ENCODE peak calls at places on chromosomes 7 and 10, in seven cellular contexts. One of them, this sample, is unnamed. For H3K9me3 and H3K4me1, the result is how much of the 10 kb centered on the place peaks cover.

GRCh38 chr10:130037169-130037661 is 73.1 kb upstream of the EBF3 start:
- DNase-seq in neuronal stem cell: no peak
- DNase-seq in fibroblast of lung: no peak
- DNase-seq in IMR-90: no peak
- DNase-seq in HCT116: no peak
- DNase-seq in adipocyte: no peak
- DNase-seq in NT2/D1: no peak
- DNase-seq in this sample: no peak

GRCh38 chr10:116688241-116688711 is 54.1 kb downstream of the HSPA12A start:
- DNase-seq in neuronal stem cell: no peak
- DNase-seq in fibroblast of lung: peak
- DNase-seq in IMR-90: peak
- DNase-seq in HCT116: no peak
- DNase-seq in adipocyte: no peak
- DNase-seq in NT2/D1: no peak
- DNase-seq in this sample: no peak

GRCh38 chr7:159000070-159000469 is 143.7 kb downstream of the DYNC2I1 start:
- DNase-seq in neuronal stem cell: no peak
- DNase-seq in fibroblast of lung: no peak
- DNase-seq in IMR-90: no peak
- DNase-seq in HCT116: no peak
- DNase-seq in adipocyte: no peak
- DNase-seq in NT2/D1: no peak
- DNase-seq in this sample: no peak

GRCh38 chr7:100583132-100584045 is 2.5 kb downstream of the LRCH4 start:
- DNase-seq in neuronal stem cell: no peak
- DNase-seq in fibroblast of lung: peak
- DNase-seq in IMR-90: peak
- DNase-seq in HCT116: no peak
- DNase-seq in adipocyte: no peak
- DNase-seq in NT2/D1: no peak
- DNase-seq in this sample: peak

GRCh38 chr10:83166344-83166743 is 973.0 kb upstream of the GHITM start:
- DNase-seq in neuronal stem cell: peak
- DNase-seq in fibroblast of lung: no peak
- DNase-seq in IMR-90: no peak
- DNase-seq in HCT116: no peak
- DNase-seq in adipocyte: peak
- DNase-seq in NT2/D1: peak
- DNase-seq in this sample: no peak

GRCh38 chr10:110434477-110435096 is 63.1 kb upstream of the DUSP5 start:
- DNase-seq in neuronal stem cell: no peak
- DNase-seq in fibroblast of lung: no peak
- DNase-seq in IMR-90: no peak
- DNase-seq in HCT116: no peak
- DNase-seq in adipocyte: no peak
- DNase-seq in NT2/D1: no peak
- DNase-seq in this sample: no peak

GRCh38 chr7:82172017-82172416 is 271.6 kb downstream of the CACNA2D1 start:
- DNase-seq in neuronal stem cell: no peak
- DNase-seq in fibroblast of lung: peak
- DNase-seq in IMR-90: no peak
- DNase-seq in HCT116: no peak
- DNase-seq in adipocyte: no peak
- DNase-seq in NT2/D1: no peak
- DNase-seq in this sample: no peak

GRCh38 chr10:98405422-98405821 is 9.6 kb downstream of the PYROXD2 start:
- DNase-seq in neuronal stem cell: no peak
- DNase-seq in fibroblast of lung: peak
- DNase-seq in IMR-90: peak
- DNase-seq in HCT116: no peak
- DNase-seq in adipocyte: no peak
- DNase-seq in NT2/D1: no peak
- DNase-seq in this sample: no peak

GRCh38 chr7:12031638-12032037 is 179.5 kb upstream of the TMEM106B start:
- DNase-seq in neuronal stem cell: no peak
- DNase-seq in fibroblast of lung: peak
- DNase-seq in IMR-90: peak
- DNase-seq in HCT116: peak
- DNase-seq in adipocyte: no peak
- DNase-seq in NT2/D1: peak
- DNase-seq in this sample: no peak

GRCh38 chr10:84499846-84500245 is 171.5 kb downstream of the CCSER2 start:
- DNase-seq in neuronal stem cell: peak
- DNase-seq in fibroblast of lung: no peak
- DNase-seq in IMR-90: peak
- DNase-seq in HCT116: no peak
- DNase-seq in adipocyte: no peak
- DNase-seq in NT2/D1: peak
- DNase-seq in this sample: no peak

GRCh38 chr10:119025336-119025735 is 4.2 kb upstream of the NANOS1 start:
- DNase-seq in neuronal stem cell: no peak
- DNase-seq in fibroblast of lung: peak
- DNase-seq in IMR-90: peak
- DNase-seq in HCT116: no peak
- DNase-seq in adipocyte: peak
- DNase-seq in NT2/D1: no peak
- DNase-seq in this sample: no peak

GRCh38 chr7:34900891-34901493 is 136.3 kb downstream of the DPY19L1 start:
- DNase-seq in neuronal stem cell: no peak
- DNase-seq in fibroblast of lung: no peak
- DNase-seq in IMR-90: no peak
- DNase-seq in HCT116: peak
- DNase-seq in adipocyte: no peak
- DNase-seq in NT2/D1: peak
- DNase-seq in this sample: peak

GRCh38 chr10:21172774-21173432 is 275.8 kb upstream of the NEBL start:
- DNase-seq in neuronal stem cell: no peak
- DNase-seq in fibroblast of lung: no peak
- DNase-seq in IMR-90: no peak
- DNase-seq in HCT116: no peak
- DNase-seq in adipocyte: peak
- DNase-seq in NT2/D1: no peak
- DNase-seq in this sample: no peak

GRCh38 chr10:96803265-96803664 is 28.8 kb upstream of the LCOR start:
- DNase-seq in neuronal stem cell: no peak
- DNase-seq in fibroblast of lung: no peak
- DNase-seq in IMR-90: no peak
- DNase-seq in HCT116: no peak
- DNase-seq in adipocyte: no peak
- DNase-seq in NT2/D1: no peak
- DNase-seq in this sample: no peak

GRCh38 chr10:88245974-88246511 is 337.1 kb downstream of the RNLS start:
- DNase-seq in neuronal stem cell: no peak
- DNase-seq in fibroblast of lung: peak
- DNase-seq in IMR-90: peak
- DNase-seq in HCT116: no peak
- DNase-seq in adipocyte: peak
- DNase-seq in NT2/D1: no peak
- DNase-seq in this sample: no peak

GRCh38 chr7:155052982-155053381 is 17.1 kb upstream of the HTR5A start:
- DNase-seq in neuronal stem cell: no peak
- DNase-seq in fibroblast of lung: no peak
- DNase-seq in IMR-90: no peak
- DNase-seq in HCT116: no peak
- DNase-seq in adipocyte: no peak
- DNase-seq in NT2/D1: no peak
- DNase-seq in this sample: no peak

GRCh38 chr7:2707481-2707880 is 19.5 kb downstream of the AMZ1 start:
- DNase-seq in neuronal stem cell: no peak
- DNase-seq in fibroblast of lung: no peak
- DNase-seq in IMR-90: no peak
- DNase-seq in HCT116: no peak
- DNase-seq in adipocyte: no peak
- DNase-seq in NT2/D1: no peak
- DNase-seq in this sample: no peak
- H3K9me3 ChIP-seq in neuronal stem cell: under half
- H3K9me3 ChIP-seq in fibroblast of lung: under half
- H3K9me3 ChIP-seq in IMR-90: under half
- H3K9me3 ChIP-seq in HCT116: under half
- H3K9me3 ChIP-seq in adipocyte: under half
- H3K9me3 ChIP-seq in NT2/D1: under half
- H3K9me3 ChIP-seq in this sample: under half

DNA sequence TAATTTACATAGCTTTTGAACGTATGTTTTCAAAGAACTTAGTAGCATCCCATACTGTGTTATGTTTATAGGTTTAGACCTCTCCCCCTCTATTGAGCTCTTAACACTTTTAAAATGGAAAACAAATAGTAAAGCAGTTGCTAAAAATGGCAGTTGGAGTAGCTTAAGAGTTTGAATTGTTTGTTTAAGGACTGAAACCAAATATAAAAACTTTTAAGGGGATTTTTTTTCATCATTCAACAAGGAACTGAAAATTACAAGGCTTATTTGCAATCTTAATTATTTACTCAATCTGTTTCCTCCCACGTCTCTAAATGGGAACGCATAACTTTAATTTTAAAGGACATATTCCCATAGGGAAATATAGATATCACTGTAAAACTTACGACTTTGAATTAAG is 1.5 kb upstream of the SPAG6 start:
- DNase-seq in neuronal stem cell: no peak
- DNase-seq in fibroblast of lung: no peak
- DNase-seq in IMR-90: no peak
- DNase-seq in HCT116: no peak
- DNase-seq in adipocyte: no peak
- DNase-seq in NT2/D1: no peak
- DNase-seq in this sample: no peak
- H3K9ac ChIP-seq in neuronal stem cell: no peak
- H3K9ac ChIP-seq in fibroblast of lung: no peak
- H3K9ac ChIP-seq in IMR-90: no peak
- H3K9ac ChIP-seq in HCT116: no peak
- H3K9ac ChIP-seq in adipocyte: no peak
- H3K9ac ChIP-seq in NT2/D1: no peak
- H3K9ac ChIP-seq in this sample: no peak

GRCh38 chr7:105678811-105679495 is 97.7 kb upstream of the EFCAB10 start:
- DNase-seq in neuronal stem cell: no peak
- DNase-seq in fibroblast of lung: peak
- DNase-seq in IMR-90: peak
- DNase-seq in HCT116: no peak
- DNase-seq in adipocyte: no peak
- DNase-seq in NT2/D1: no peak
- DNase-seq in this sample: peak
- H3K4me1 ChIP-seq in neuronal stem cell: under half
- H3K4me1 ChIP-seq in fibroblast of lung: under half
- H3K4me1 ChIP-seq in IMR-90: under half
- H3K4me1 ChIP-seq in HCT116: under half
- H3K4me1 ChIP-seq in adipocyte: half or more
- H3K4me1 ChIP-seq in NT2/D1: under half
- H3K4me1 ChIP-seq in this sample: under half

GRCh38 chr7:150695654-150696053 is 10.1 kb downstream of the GIMAP2 start:
- DNase-seq in neuronal stem cell: no peak
- DNase-seq in fibroblast of lung: no peak
- DNase-seq in IMR-90: no peak
- DNase-seq in HCT116: no peak
- DNase-seq in adipocyte: no peak
- DNase-seq in NT2/D1: no peak
- DNase-seq in this sample: no peak
- H3K9me3 ChIP-seq in neuronal stem cell: under half
- H3K9me3 ChIP-seq in fibroblast of lung: under half
- H3K9me3 ChIP-seq in IMR-90: under half
- H3K9me3 ChIP-seq in HCT116: under half
- H3K9me3 ChIP-seq in adipocyte: under half
- H3K9me3 ChIP-seq in NT2/D1: under half
- H3K9me3 ChIP-seq in this sample: under half

This sample was measured in Karpas-422.